ENCODE peak calls at places on chromosomes 16 and 17, in ten cellular contexts. One of them, this sample, is unnamed.

GRCh38 chr17:63431939-63432804 is 13.9 kb downstream of the CYB561 start:
- DNase-seq in IMR-90: peak
- DNase-seq in mesendoderm: peak
- DNase-seq in iPS-NIHi11: no peak
- DNase-seq in T-helper 1 cell: no peak
- DNase-seq in stimulated activated naive B cell treated with anti-CD40 and anti-IgM and Interleukin-4, amounts not matched to agents 10 μg/mL and 1 μg/mL and 100 μg/mL, for 72 hours: no peak
- DNase-seq in HT-29: peak
- DNase-seq in cardiac septum: no peak
- DNase-seq in CD4-positive, alpha-beta memory T cell: no peak
- DNase-seq in lung microvascular endothelial cell: no peak
- DNase-seq in this sample: no peak

GRCh38 chr16:72876981-72877373 is 171.0 kb downstream of the ZFHX3 start:
- DNase-seq in IMR-90: no peak
- DNase-seq in mesendoderm: peak
- DNase-seq in iPS-NIHi11: no peak
- DNase-seq in T-helper 1 cell: no peak
- DNase-seq in stimulated activated naive B cell treated with anti-CD40 and anti-IgM and Interleukin-4, amounts not matched to agents 10 μg/mL and 1 μg/mL and 100 μg/mL, for 72 hours: no peak
- DNase-seq in HT-29: no peak
- DNase-seq in cardiac septum: no peak
- DNase-seq in CD4-positive, alpha-beta memory T cell: no peak
- DNase-seq in lung microvascular endothelial cell: no peak
- DNase-seq in this sample: no peak

GRCh38 chr17:34997355-34997862 is 17.1 kb downstream of the LIG3 start:
- DNase-seq in IMR-90: peak
- DNase-seq in mesendoderm: no peak
- DNase-seq in iPS-NIHi11: no peak
- DNase-seq in T-helper 1 cell: no peak
- DNase-seq in stimulated activated naive B cell treated with anti-CD40 and anti-IgM and Interleukin-4, amounts not matched to agents 10 μg/mL and 1 μg/mL and 100 μg/mL, for 72 hours: no peak
- DNase-seq in HT-29: no peak
- DNase-seq in cardiac septum: no peak
- DNase-seq in CD4-positive, alpha-beta memory T cell: no peak
- DNase-seq in lung microvascular endothelial cell: peak
- DNase-seq in this sample: no peak

GRCh38 chr17:38572665-38573365 is 32.9 kb downstream of the SRCIN1 start:
- DNase-seq in IMR-90: no peak
- DNase-seq in mesendoderm: peak
- DNase-seq in iPS-NIHi11: peak
- DNase-seq in T-helper 1 cell: no peak
- DNase-seq in stimulated activated naive B cell treated with anti-CD40 and anti-IgM and Interleukin-4, amounts not matched to agents 10 μg/mL and 1 μg/mL and 100 μg/mL, for 72 hours: no peak
- DNase-seq in HT-29: no peak
- DNase-seq in cardiac septum: no peak
- DNase-seq in CD4-positive, alpha-beta memory T cell: no peak
- DNase-seq in lung microvascular endothelial cell: no peak
- DNase-seq in this sample: no peak

GRCh38 chr17:1228752-1229353 is 41.4 kb upstream of the BHLHA9 start:
- DNase-seq in IMR-90: no peak
- DNase-seq in mesendoderm: no peak
- DNase-seq in iPS-NIHi11: peak
- DNase-seq in T-helper 1 cell: no peak
- DNase-seq in stimulated activated naive B cell treated with anti-CD40 and anti-IgM and Interleukin-4, amounts not matched to agents 10 μg/mL and 1 μg/mL and 100 μg/mL, for 72 hours: peak
- DNase-seq in HT-29: no peak
- DNase-seq in cardiac septum: no peak
- DNase-seq in CD4-positive, alpha-beta memory T cell: peak
- DNase-seq in lung microvascular endothelial cell: no peak
- DNase-seq in this sample: no peak

GRCh38 chr16:25959216-25959615 is 267.5 kb downstream of the HS3ST4 start:
- DNase-seq in IMR-90: no peak
- DNase-seq in mesendoderm: no peak
- DNase-seq in iPS-NIHi11: no peak
- DNase-seq in T-helper 1 cell: no peak
- DNase-seq in stimulated activated naive B cell treated with anti-CD40 and anti-IgM and Interleukin-4, amounts not matched to agents 10 μg/mL and 1 μg/mL and 100 μg/mL, for 72 hours: no peak
- DNase-seq in HT-29: peak
- DNase-seq in cardiac septum: no peak
- DNase-seq in CD4-positive, alpha-beta memory T cell: no peak
- DNase-seq in lung microvascular endothelial cell: no peak
- DNase-seq in this sample: no peak

GRCh38 chr17:49522329-49522890 is 27.3 kb downstream of the NGFR start:
- DNase-seq in IMR-90: no peak
- DNase-seq in mesendoderm: no peak
- DNase-seq in iPS-NIHi11: peak
- DNase-seq in T-helper 1 cell: no peak
- DNase-seq in stimulated activated naive B cell treated with anti-CD40 and anti-IgM and Interleukin-4, amounts not matched to agents 10 μg/mL and 1 μg/mL and 100 μg/mL, for 72 hours: no peak
- DNase-seq in HT-29: no peak
- DNase-seq in cardiac septum: peak
- DNase-seq in CD4-positive, alpha-beta memory T cell: no peak
- DNase-seq in lung microvascular endothelial cell: no peak
- DNase-seq in this sample: no peak

GRCh38 chr16:85274501-85274900 is 162.2 kb upstream of the CIBAR2 start:
- DNase-seq in IMR-90: no peak
- DNase-seq in mesendoderm: no peak
- DNase-seq in iPS-NIHi11: no peak
- DNase-seq in T-helper 1 cell: no peak
- DNase-seq in stimulated activated naive B cell treated with anti-CD40 and anti-IgM and Interleukin-4, amounts not matched to agents 10 μg/mL and 1 μg/mL and 100 μg/mL, for 72 hours: no peak
- DNase-seq in HT-29: no peak
- DNase-seq in cardiac septum: no peak
- DNase-seq in CD4-positive, alpha-beta memory T cell: no peak
- DNase-seq in lung microvascular endothelial cell: no peak
- DNase-seq in this sample: no peak

GRCh38 chr17:65902831-65903549 is 288.9 kb downstream of the CEP112 start:
- DNase-seq in IMR-90: no peak
- DNase-seq in mesendoderm: peak
- DNase-seq in iPS-NIHi11: peak
- DNase-seq in T-helper 1 cell: no peak
- DNase-seq in stimulated activated naive B cell treated with anti-CD40 and anti-IgM and Interleukin-4, amounts not matched to agents 10 μg/mL and 1 μg/mL and 100 μg/mL, for 72 hours: no peak
- DNase-seq in HT-29: no peak
- DNase-seq in cardiac septum: no peak
- DNase-seq in CD4-positive, alpha-beta memory T cell: no peak
- DNase-seq in lung microvascular endothelial cell: no peak
- DNase-seq in this sample: no peak

GRCh38 chr17:12402963-12403622 is 262.6 kb upstream of the MYOCD start:
- DNase-seq in IMR-90: peak
- DNase-seq in mesendoderm: peak
- DNase-seq in iPS-NIHi11: no peak
- DNase-seq in T-helper 1 cell: no peak
- DNase-seq in stimulated activated naive B cell treated with anti-CD40 and anti-IgM and Interleukin-4, amounts not matched to agents 10 μg/mL and 1 μg/mL and 100 μg/mL, for 72 hours: no peak
- DNase-seq in HT-29: no peak
- DNase-seq in cardiac septum: no peak
- DNase-seq in CD4-positive, alpha-beta memory T cell: no peak
- DNase-seq in lung microvascular endothelial cell: no peak
- DNase-seq in this sample: no peak

GRCh38 chr16:46976550-46976949 is 3.1 kb upstream of the DNAJA2 start:
- DNase-seq in IMR-90: no peak
- DNase-seq in mesendoderm: no peak
- DNase-seq in iPS-NIHi11: no peak
- DNase-seq in T-helper 1 cell: no peak
- DNase-seq in stimulated activated naive B cell treated with anti-CD40 and anti-IgM and Interleukin-4, amounts not matched to agents 10 μg/mL and 1 μg/mL and 100 μg/mL, for 72 hours: no peak
- DNase-seq in HT-29: peak
- DNase-seq in cardiac septum: no peak
- DNase-seq in CD4-positive, alpha-beta memory T cell: no peak
- DNase-seq in lung microvascular endothelial cell: no peak
- DNase-seq in this sample: no peak

GRCh38 chr16:16120382-16121184 is 102.7 kb downstream of the ABCC6 start:
- DNase-seq in IMR-90: peak
- DNase-seq in mesendoderm: no peak
- DNase-seq in iPS-NIHi11: no peak
- DNase-seq in T-helper 1 cell: no peak
- DNase-seq in stimulated activated naive B cell treated with anti-CD40 and anti-IgM and Interleukin-4, amounts not matched to agents 10 μg/mL and 1 μg/mL and 100 μg/mL, for 72 hours: no peak
- DNase-seq in HT-29: peak
- DNase-seq in cardiac septum: peak
- DNase-seq in CD4-positive, alpha-beta memory T cell: no peak
- DNase-seq in lung microvascular endothelial cell: peak
- DNase-seq in this sample: no peak

GRCh38 chr17:81517339-81518112 is 4.9 kb upstream of the ACTG1 start:
- DNase-seq in IMR-90: no peak
- DNase-seq in mesendoderm: peak
- DNase-seq in iPS-NIHi11: peak
- DNase-seq in T-helper 1 cell: no peak
- DNase-seq in stimulated activated naive B cell treated with anti-CD40 and anti-IgM and Interleukin-4, amounts not matched to agents 10 μg/mL and 1 μg/mL and 100 μg/mL, for 72 hours: peak
- DNase-seq in HT-29: no peak
- DNase-seq in cardiac septum: no peak
- DNase-seq in CD4-positive, alpha-beta memory T cell: no peak
- DNase-seq in lung microvascular endothelial cell: no peak
- DNase-seq in this sample: peak

GRCh38 chr16:11138769-11139623 is 117.0 kb downstream of the SOCS1 start:
- DNase-seq in IMR-90: peak
- DNase-seq in mesendoderm: peak
- DNase-seq in iPS-NIHi11: no peak
- DNase-seq in T-helper 1 cell: no peak
- DNase-seq in stimulated activated naive B cell treated with anti-CD40 and anti-IgM and Interleukin-4, amounts not matched to agents 10 μg/mL and 1 μg/mL and 100 μg/mL, for 72 hours: no peak
- DNase-seq in HT-29: no peak
- DNase-seq in cardiac septum: no peak
- DNase-seq in CD4-positive, alpha-beta memory T cell: no peak
- DNase-seq in lung microvascular endothelial cell: no peak
- DNase-seq in this sample: no peak

GRCh38 chr16:60608971-60609370 is 1427.3 kb downstream of the CDH8 start:
- DNase-seq in IMR-90: no peak
- DNase-seq in mesendoderm: no peak
- DNase-seq in iPS-NIHi11: no peak
- DNase-seq in T-helper 1 cell: no peak
- DNase-seq in stimulated activated naive B cell treated with anti-CD40 and anti-IgM and Interleukin-4, amounts not matched to agents 10 μg/mL and 1 μg/mL and 100 μg/mL, for 72 hours: no peak
- DNase-seq in HT-29: no peak
- DNase-seq in cardiac septum: no peak
- DNase-seq in CD4-positive, alpha-beta memory T cell: no peak
- DNase-seq in lung microvascular endothelial cell: no peak
- DNase-seq in this sample: no peak

GRCh38 chr17:62807812-62808575 is at the start of gene MARCHF10:
- DNase-seq in IMR-90: no peak
- DNase-seq in mesendoderm: peak
- DNase-seq in iPS-NIHi11: peak
- DNase-seq in T-helper 1 cell: no peak
- DNase-seq in stimulated activated naive B cell treated with anti-CD40 and anti-IgM and Interleukin-4, amounts not matched to agents 10 μg/mL and 1 μg/mL and 100 μg/mL, for 72 hours: peak
- DNase-seq in HT-29: peak
- DNase-seq in cardiac septum: no peak
- DNase-seq in CD4-positive, alpha-beta memory T cell: peak
- DNase-seq in lung microvascular endothelial cell: no peak
- DNase-seq in this sample: no peak

GRCh38 chr17:81193470-81194224 is 27.6 kb upstream of the AATK start:
- DNase-seq in IMR-90: no peak
- DNase-seq in mesendoderm: no peak
- DNase-seq in iPS-NIHi11: no peak
- DNase-seq in T-helper 1 cell: no peak
- DNase-seq in stimulated activated naive B cell treated with anti-CD40 and anti-IgM and Interleukin-4, amounts not matched to agents 10 μg/mL and 1 μg/mL and 100 μg/mL, for 72 hours: no peak
- DNase-seq in HT-29: peak
- DNase-seq in cardiac septum: no peak
- DNase-seq in CD4-positive, alpha-beta memory T cell: no peak
- DNase-seq in lung microvascular endothelial cell: no peak
- DNase-seq in this sample: no peak

GRCh38 chr17:42632949-42633444 is 23.5 kb downstream of the TUBG1 start:
- DNase-seq in IMR-90: no peak
- DNase-seq in mesendoderm: no peak
- DNase-seq in iPS-NIHi11: no peak
- DNase-seq in T-helper 1 cell: no peak
- DNase-seq in stimulated activated naive B cell treated with anti-CD40 and anti-IgM and Interleukin-4, amounts not matched to agents 10 μg/mL and 1 μg/mL and 100 μg/mL, for 72 hours: no peak
- DNase-seq in HT-29: no peak
- DNase-seq in cardiac septum: no peak
- DNase-seq in CD4-positive, alpha-beta memory T cell: no peak
- DNase-seq in lung microvascular endothelial cell: no peak
- DNase-seq in this sample: no peak

GRCh38 chr17:55605705-55606104 is 94.5 kb upstream of the SMIM36 start:
- DNase-seq in IMR-90: no peak
- DNase-seq in mesendoderm: no peak
- DNase-seq in iPS-NIHi11: no peak
- DNase-seq in T-helper 1 cell: no peak
- DNase-seq in stimulated activated naive B cell treated with anti-CD40 and anti-IgM and Interleukin-4, amounts not matched to agents 10 μg/mL and 1 μg/mL and 100 μg/mL, for 72 hours: no peak
- DNase-seq in HT-29: no peak
- DNase-seq in cardiac septum: no peak
- DNase-seq in CD4-positive, alpha-beta memory T cell: no peak
- DNase-seq in lung microvascular endothelial cell: no peak
- DNase-seq in this sample: no peak

GRCh38 chr16:70772493-70772892 is 28.5 kb downstream of the VAC14 start:
- DNase-seq in IMR-90: peak
- DNase-seq in mesendoderm: no peak
- DNase-seq in iPS-NIHi11: no peak
- DNase-seq in T-helper 1 cell: no peak
- DNase-seq in stimulated activated naive B cell treated with anti-CD40 and anti-IgM and Interleukin-4, amounts not matched to agents 10 μg/mL and 1 μg/mL and 100 μg/mL, for 72 hours: no peak
- DNase-seq in HT-29: no peak
- DNase-seq in cardiac septum: no peak
- DNase-seq in CD4-positive, alpha-beta memory T cell: no peak
- DNase-seq in lung microvascular endothelial cell: peak
- DNase-seq in this sample: no peak

GRCh38 chr17:27236710-27237315 is 57.1 kb upstream of the WSB1 start:
- DNase-seq in IMR-90: peak
- DNase-seq in mesendoderm: peak
- DNase-seq in iPS-NIHi11: peak
- DNase-seq in T-helper 1 cell: peak
- DNase-seq in stimulated activated naive B cell treated with anti-CD40 and anti-IgM and Interleukin-4, amounts not matched to agents 10 μg/mL and 1 μg/mL and 100 μg/mL, for 72 hours: peak
- DNase-seq in HT-29: peak
- DNase-seq in cardiac septum: no peak
- DNase-seq in CD4-positive, alpha-beta memory T cell: peak
- DNase-seq in lung microvascular endothelial cell: peak
- DNase-seq in this sample: no peak

GRCh38 chr17:67095803-67096202 is 51.4 kb downstream of the CACNG1 start:
- DNase-seq in IMR-90: peak
- DNase-seq in mesendoderm: no peak
- DNase-seq in iPS-NIHi11: no peak
- DNase-seq in T-helper 1 cell: no peak
- DNase-seq in stimulated activated naive B cell treated with anti-CD40 and anti-IgM and Interleukin-4, amounts not matched to agents 10 μg/mL and 1 μg/mL and 100 μg/mL, for 72 hours: no peak
- DNase-seq in HT-29: no peak
- DNase-seq in cardiac septum: no peak
- DNase-seq in CD4-positive, alpha-beta memory T cell: no peak
- DNase-seq in lung microvascular endothelial cell: peak
- DNase-seq in this sample: no peak

GRCh38 chr16:15538484-15538883 is 104.1 kb downstream of the BMERB1 start:
- DNase-seq in IMR-90: no peak
- DNase-seq in mesendoderm: no peak
- DNase-seq in iPS-NIHi11: no peak
- DNase-seq in T-helper 1 cell: no peak
- DNase-seq in stimulated activated naive B cell treated with anti-CD40 and anti-IgM and Interleukin-4, amounts not matched to agents 10 μg/mL and 1 μg/mL and 100 μg/mL, for 72 hours: no peak
- DNase-seq in HT-29: no peak
- DNase-seq in cardiac septum: no peak
- DNase-seq in CD4-positive, alpha-beta memory T cell: no peak
- DNase-seq in lung microvascular endothelial cell: no peak
- DNase-seq in this sample: no peak

GRCh38 chr17:72967963-72968585 is 124.4 kb downstream of the SLC39A11 start:
- DNase-seq in IMR-90: peak
- DNase-seq in mesendoderm: no peak
- DNase-seq in iPS-NIHi11: no peak
- DNase-seq in T-helper 1 cell: no peak
- DNase-seq in stimulated activated naive B cell treated with anti-CD40 and anti-IgM and Interleukin-4, amounts not matched to agents 10 μg/mL and 1 μg/mL and 100 μg/mL, for 72 hours: no peak
- DNase-seq in HT-29: no peak
- DNase-seq in cardiac septum: no peak
- DNase-seq in CD4-positive, alpha-beta memory T cell: no peak
- DNase-seq in lung microvascular endothelial cell: peak
- DNase-seq in this sample: no peak

GRCh38 chr17:6686026-6686425 is 27.1 kb downstream of the SLC13A5 start:
- DNase-seq in IMR-90: no peak
- DNase-seq in mesendoderm: no peak
- DNase-seq in iPS-NIHi11: no peak
- DNase-seq in T-helper 1 cell: no peak
- DNase-seq in stimulated activated naive B cell treated with anti-CD40 and anti-IgM and Interleukin-4, amounts not matched to agents 10 μg/mL and 1 μg/mL and 100 μg/mL, for 72 hours: no peak
- DNase-seq in HT-29: no peak
- DNase-seq in cardiac septum: no peak
- DNase-seq in CD4-positive, alpha-beta memory T cell: no peak
- DNase-seq in lung microvascular endothelial cell: no peak
- DNase-seq in this sample: no peak

GRCh38 chr17:2337811-2338657 is 733 bp downstream of the SGSM2 start:
- DNase-seq in IMR-90: peak
- DNase-seq in mesendoderm: peak
- DNase-seq in iPS-NIHi11: peak
- DNase-seq in T-helper 1 cell: peak
- DNase-seq in stimulated activated naive B cell treated with anti-CD40 and anti-IgM and Interleukin-4, amounts not matched to agents 10 μg/mL and 1 μg/mL and 100 μg/mL, for 72 hours: peak
- DNase-seq in HT-29: peak
- DNase-seq in cardiac septum: no peak
- DNase-seq in CD4-positive, alpha-beta memory T cell: peak
- DNase-seq in lung microvascular endothelial cell: peak
- DNase-seq in this sample: peak

GRCh38 chr16:73071131-73071940 is 23.4 kb upstream of the ZFHX3 start:
- DNase-seq in IMR-90: no peak
- DNase-seq in mesendoderm: peak
- DNase-seq in iPS-NIHi11: peak
- DNase-seq in T-helper 1 cell: no peak
- DNase-seq in stimulated activated naive B cell treated with anti-CD40 and anti-IgM and Interleukin-4, amounts not matched to agents 10 μg/mL and 1 μg/mL and 100 μg/mL, for 72 hours: no peak
- DNase-seq in HT-29: peak
- DNase-seq in cardiac septum: no peak
- DNase-seq in CD4-positive, alpha-beta memory T cell: no peak
- DNase-seq in lung microvascular endothelial cell: peak
- DNase-seq in this sample: no peak

GRCh38 chr16:27977966-27978365 is 85.5 kb downstream of the GSG1L start:
- DNase-seq in IMR-90: peak
- DNase-seq in mesendoderm: no peak
- DNase-seq in iPS-NIHi11: no peak
- DNase-seq in T-helper 1 cell: no peak
- DNase-seq in stimulated activated naive B cell treated with anti-CD40 and anti-IgM and Interleukin-4, amounts not matched to agents 10 μg/mL and 1 μg/mL and 100 μg/mL, for 72 hours: no peak
- DNase-seq in HT-29: no peak
- DNase-seq in cardiac septum: peak
- DNase-seq in CD4-positive, alpha-beta memory T cell: no peak
- DNase-seq in lung microvascular endothelial cell: no peak
- DNase-seq in this sample: no peak